ENCODE peak calls at places on chromosomes 12 and 14, in six cellular contexts. M is fibroblast of the conjunctiva, J is foreskin fibroblast, E is NCI-H748 treated with DMSO at 0.1 percent for 48 hours, K is A549, D is upper lobe of right lung. T is an unnamed sample.
A peak's percentile ranks its signal among the peaks of the same experiment; 100 is the strongest.

GRCh38 chr14:91774138-91775096 is 42.5 kb upstream of the CATSPERB start:
- DNase-seq in J (no peak), E (no peak), K (no peak), M (no peak), D (no peak), T (no peak)

GRCh38 chr14:101412741-101413140 is 148.6 kb upstream of the DIO3 start:
- DNase-seq in J (no peak), M (no peak), E (peak; percentile 40), D (no peak), K (peak; percentile 46), T (no peak)

GRCh38 chr12:30754750-30755394 is at the start of gene CAPRIN2:
- DNase-seq in J (peak; percentile 99), E (peak; percentile 81), M (peak; percentile 88), K (peak; percentile 97), D (peak; percentile 99), T (peak; percentile 98)

GRCh38 chr12:21941522-21942376 is 523 bp upstream of the ABCC9 start:
- DNase-seq in E (no peak), J (peak; percentile 74), K (no peak), M (peak; percentile 31), D (peak; percentile 78), T (no peak)

GRCh38 chr12:114901316-114901715 is 217.3 kb upstream of the TBX3 start:
- DNase-seq in D (no peak), J (no peak), E (no peak), M (no peak), K (no peak), T (no peak)

GRCh38 chr14:72610096-72610830 is 283.6 kb downstream of the DPF3 start:
- DNase-seq in E (no peak), J (no peak), D (no peak), K (no peak), M (no peak), T (no peak)

GRCh38 chr12:19190292-19191031 is 60.9 kb downstream of the PLEKHA5 start:
- DNase-seq in D (no peak), M (no peak), K (no peak), E (no peak), J (peak; percentile 72), T (no peak)

GRCh38 chr12:71800177-71800576 is 39.4 kb upstream of the TBC1D15 start:
- DNase-seq in D (no peak), K (no peak), J (no peak), E (no peak), M (no peak), T (no peak)

GRCh38 chr12:89571481-89572190 is 45.8 kb upstream of the POC1B start:
- DNase-seq in M (peak; percentile 64), D (no peak), J (peak; percentile 92), K (no peak), E (no peak), T (no peak)

GRCh38 chr12:7747196-7747595 is at the start of gene CLEC4C:
- DNase-seq in E (no peak), M (no peak), K (no peak), J (no peak), D (no peak), T (no peak)

GRCh38 chr12:50642755-50643154 is 121.1 kb upstream of the ATF1 start:
- DNase-seq in E (no peak), D (no peak), M (no peak), K (no peak), J (no peak), T (no peak)

GRCh38 chr14:101772770-101773169 is 11.3 kb downstream of the PPP2R5C start:
- DNase-seq in J (no peak), D (no peak), M (no peak), K (no peak), E (no peak), T (no peak)

GRCh38 chr12:108448246-108448645 is 66.8 kb upstream of the FICD start:
- DNase-seq in D (no peak), M (no peak), K (no peak), J (no peak), E (no peak), T (no peak)

GRCh38 chr14:88195676-88196075 is 127.4 kb downstream of the KCNK10 start:
- DNase-seq in M (no peak), J (no peak), E (no peak), D (no peak), K (no peak), T (no peak)

GRCh38 chr12:91677556-91677955 is 468.1 kb downstream of the BTG1 start:
- DNase-seq in M (no peak), K (no peak), J (no peak), D (no peak), E (no peak), T (no peak)

GRCh38 chr12:19186722-19187661 is 57.5 kb downstream of the PLEKHA5 start:
- DNase-seq in J (peak; percentile 78), E (no peak), D (no peak), M (peak; percentile 59), K (peak; percentile 59), T (peak; percentile 2)

GRCh38 chr12:48996794-48997718 is 2.1 kb downstream of the DDN start:
- DNase-seq in K (peak; percentile 83), E (no peak), D (peak; percentile 89), M (no peak), J (peak; percentile 85), T (peak; percentile 82)

GRCh38 chr12:132248439-132249157 is 80.8 kb downstream of the GALNT9 start:
- DNase-seq in E (no peak), M (no peak), D (no peak), K (no peak), J (peak; percentile 35), T (no peak)

GRCh38 chr14:89625988-89626806 is 209.2 kb upstream of the FOXN3 start:
- DNase-seq in K (no peak), M (no peak), E (no peak), J (no peak), D (no peak), T (no peak)

GRCh38 chr12:26874501-26875296 is 41.7 kb upstream of the ITPR2 start:
- DNase-seq in J (no peak), K (no peak), D (no peak), M (no peak), E (no peak), T (no peak)

GRCh38 chr12:130803707-130804106 is 35.3 kb downstream of the STX2 start:
- DNase-seq in K (no peak), J (peak; percentile 33), E (no peak), D (no peak), M (no peak), T (no peak)

GRCh38 chr14:68548194-68549056 is 244.4 kb downstream of the ZFP36L1 start:
- DNase-seq in D (peak; percentile 75), E (no peak), K (peak; percentile 89), J (peak; percentile 98), M (peak; percentile 95), T (peak; percentile 39)

GRCh38 chr12:110373962-110374611 is 29.4 kb downstream of the ANAPC7 start:
- DNase-seq in M (no peak), E (no peak), K (no peak), J (peak; percentile 51), D (no peak), T (no peak)

GRCh38 chr14:93056840-93057585 is 58.7 kb downstream of the ITPK1 start:
- DNase-seq in M (no peak), K (peak; percentile 43), J (peak; percentile 52), D (no peak), E (no peak), T (no peak)

T was measured in SHP77.